ENCODE peak calls at places on chromosomes 2 and 18, in ten cellular contexts. I, V, H, F, E, B, G, S, J and T are unnamed samples.

GRCh38 chr2:234960091-234961088 is 8.6 kb downstream of the SH3BP4 start:
- DNase-seq in I (no peak), V (no peak), H (no peak), F (peak), E (no peak), B (no peak), G (no peak), S (no peak), J (peak), T (no peak)

GRCh38 chr2:204538179-204539009 is 6.9 kb upstream of the PARD3B start:
- DNase-seq in I (no peak), V (no peak), H (peak), F (peak), E (no peak), B (no peak), G (no peak), S (peak), J (peak), T (no peak)

GRCh38 chr2:69057660-69058059 is 44.7 kb downstream of the ANTXR1 start:
- DNase-seq in I (no peak), V (no peak), H (no peak), F (no peak), E (no peak), B (no peak), G (no peak), S (no peak), J (no peak), T (no peak)

GRCh38 chr2:236408090-236408489 is 143.9 kb upstream of the ASB18 start:
- DNase-seq in I (no peak), V (no peak), H (no peak), F (no peak), E (no peak), B (no peak), G (no peak), S (no peak), J (no peak), T (no peak)

GRCh38 chr2:180991820-180992219 is 11.4 kb downstream of the UBE2E3 start:
- DNase-seq in I (no peak), V (no peak), H (no peak), F (no peak), E (no peak), B (no peak), G (no peak), S (no peak), J (no peak), T (no peak)

GRCh38 chr2:239279508-239280295 is 121.1 kb downstream of the HDAC4 start:
- DNase-seq in I (no peak), V (no peak), H (no peak), F (no peak), E (peak), B (no peak), G (no peak), S (no peak), J (no peak), T (no peak)

GRCh38 chr2:210617732-210618330 is 61.4 kb downstream of the CPS1 start:
- DNase-seq in I (no peak), V (no peak), H (peak), F (peak), E (no peak), B (peak), G (peak), S (peak), J (peak), T (no peak)

GRCh38 chr2:4653989-4654388 is 950.6 kb downstream of the DCDC2C start:
- DNase-seq in I (no peak), V (no peak), H (no peak), F (no peak), E (no peak), B (no peak), G (no peak), S (no peak), J (no peak), T (no peak)

GRCh38 chr2:226299771-226300170 is 499.8 kb downstream of the IRS1 start:
- DNase-seq in I (no peak), V (no peak), H (no peak), F (no peak), E (no peak), B (no peak), G (no peak), S (no peak), J (no peak), T (no peak)

GRCh38 chr2:150264442-150264841 is 223.0 kb downstream of the RND3 start:
- DNase-seq in I (no peak), V (no peak), H (no peak), F (no peak), E (no peak), B (no peak), G (no peak), S (no peak), J (no peak), T (no peak)

GRCh38 chr2:76281176-76281841 is 570.6 kb upstream of the GCFC2 start:
- DNase-seq in I (no peak), V (no peak), H (no peak), F (no peak), E (no peak), B (no peak), G (no peak), S (no peak), J (no peak), T (no peak)

GRCh38 chr18:46242185-46242584 is 138.0 kb downstream of the HAUS1 start:
- DNase-seq in I (no peak), V (no peak), H (no peak), F (no peak), E (no peak), B (no peak), G (no peak), S (no peak), J (no peak), T (no peak)

GRCh38 chr18:55447672-55448018 is 140.3 kb downstream of the TCF4 start:
- DNase-seq in I (no peak), V (no peak), H (no peak), F (no peak), E (no peak), B (no peak), G (peak), S (no peak), J (no peak), T (no peak)

GRCh38 chr2:81895620-81896245 is 1591.2 kb upstream of the LRRTM1 start:
- DNase-seq in I (no peak), V (no peak), H (no peak), F (no peak), E (no peak), B (no peak), G (peak), S (peak), J (no peak), T (no peak)

GRCh38 chr2:176157499-176158305 is 595 bp downstream of the HOXD3 start:
- DNase-seq in I (no peak), V (no peak), H (no peak), F (peak), E (peak), B (peak), G (no peak), S (no peak), J (no peak), T (no peak)

GRCh38 chr2:46260305-46260704 is 36.9 kb upstream of the EPAS1 start:
- DNase-seq in I (no peak), V (no peak), H (no peak), F (no peak), E (no peak), B (no peak), G (no peak), S (no peak), J (no peak), T (no peak)

GRCh38 chr18:11323359-11323819 is 174.0 kb upstream of the PIEZO2 start:
- DNase-seq in I (no peak), V (no peak), H (peak), F (no peak), E (no peak), B (no peak), G (no peak), S (peak), J (peak), T (no peak)

GRCh38 chr18:33805592-33805991 is 227.6 kb downstream of the ASXL3 start:
- DNase-seq in I (no peak), V (no peak), H (no peak), F (no peak), E (no peak), B (no peak), G (no peak), S (no peak), J (no peak), T (no peak)

GRCh38 chr18:47334966-47335365 is 83.5 kb upstream of the SKOR2 start:
- DNase-seq in I (no peak), V (no peak), H (no peak), F (no peak), E (no peak), B (no peak), G (no peak), S (no peak), J (no peak), T (no peak)

GRCh38 chr2:94874277-94874997 is 3.2 kb downstream of the TEKT4 start:
- DNase-seq in I (peak), V (no peak), H (no peak), F (peak), E (peak), B (peak), G (peak), S (peak), J (peak), T (peak)

GRCh38 chr2:209977386-209978239 is 24.8 kb upstream of the RPE start:
- DNase-seq in I (peak), V (peak), H (no peak), F (peak), E (no peak), B (peak), G (peak), S (peak), J (peak), T (peak)

GRCh38 chr2:207408086-207408794 is 121.5 kb upstream of the CREB1 start:
- DNase-seq in I (no peak), V (no peak), H (no peak), F (no peak), E (no peak), B (no peak), G (no peak), S (peak), J (peak), T (no peak)

GRCh38 chr2:48829036-48829435 is 73.5 kb upstream of the LHCGR start:
- DNase-seq in I (no peak), V (no peak), H (no peak), F (no peak), E (no peak), B (no peak), G (no peak), S (no peak), J (peak), T (no peak)

GRCh38 chr2:181070119-181070833 is 89.9 kb downstream of the UBE2E3 start:
- DNase-seq in I (no peak), V (no peak), H (peak), F (no peak), E (no peak), B (no peak), G (no peak), S (peak), J (peak), T (no peak)

GRCh38 chr18:3130344-3130743 is 89.4 kb downstream of the MYOM1 start:
- DNase-seq in I (no peak), V (no peak), H (no peak), F (no peak), E (no peak), B (no peak), G (no peak), S (no peak), J (no peak), T (no peak)

GRCh38 chr18:777021-777420 is 35.0 kb downstream of the YES1 start:
- DNase-seq in I (no peak), V (no peak), H (no peak), F (no peak), E (no peak), B (no peak), G (no peak), S (no peak), J (peak), T (no peak)

GRCh38 chr2:9460441-9461017 is 13.8 kb upstream of the IAH1 start:
- DNase-seq in I (no peak), V (no peak), H (no peak), F (no peak), E (no peak), B (peak), G (no peak), S (no peak), J (no peak), T (no peak)

GRCh38 chr2:16666453-16666801 is 793 bp upstream of the CYRIA start:
- DNase-seq in I (no peak), V (no peak), H (no peak), F (peak), E (no peak), B (no peak), G (no peak), S (no peak), J (peak), T (no peak)

GRCh38 chr2:99397251-99397920 is 60.2 kb downstream of the EIF5B start:
- DNase-seq in I (no peak), V (no peak), H (no peak), F (no peak), E (no peak), B (no peak), G (no peak), S (no peak), J (no peak), T (no peak)

GRCh38 chr2:119174216-119174992 is 15.9 kb upstream of the C1QL2 start:
- DNase-seq in I (peak), V (peak), H (no peak), F (peak), E (peak), B (peak), G (peak), S (peak), J (peak), T (peak)

GRCh38 chr2:113157108-113157896 is 16.5 kb upstream of the PSD4 start:
- DNase-seq in I (peak), V (peak), H (no peak), F (peak), E (peak), B (no peak), G (no peak), S (peak), J (no peak), T (peak)

GRCh38 chr2:238521870-238522269 is 95.1 kb downstream of the ASB1 start:
- DNase-seq in I (no peak), V (no peak), H (no peak), F (no peak), E (no peak), B (no peak), G (no peak), S (no peak), J (no peak), T (no peak)